ENCODE peak calls at places on chromosomes 16 and 17, in four cellular contexts. One of them, this sample, is unnamed.

GRCh38 chr17:79369001-79369400 is 241.8 kb downstream of the RBFOX3 start:
- DNase-seq in colonic mucosa: no peak
- DNase-seq in mammary epithelial cell: no peak
- DNase-seq in A549: no peak
- DNase-seq in this sample: no peak

GRCh38 chr16:85321856-85322271 is 209.6 kb upstream of the CIBAR2 start:
- DNase-seq in colonic mucosa: peak; percentile 84
- DNase-seq in mammary epithelial cell: no peak
- DNase-seq in A549: no peak
- DNase-seq in this sample: peak; percentile 72

GRCh38 chr16:11047057-11047456 is 102.7 kb downstream of the CLEC16A start:
- DNase-seq in colonic mucosa: no peak
- DNase-seq in mammary epithelial cell: no peak
- DNase-seq in A549: no peak
- DNase-seq in this sample: no peak

GRCh38 chr17:68684860-68685493 is 83.8 kb upstream of the FAM20A start:
- DNase-seq in colonic mucosa: no peak
- DNase-seq in mammary epithelial cell: no peak
- DNase-seq in A549: no peak
- DNase-seq in this sample: no peak

GRCh38 chr16:68719993-68720489 is 17.1 kb upstream of the CDH1 start:
- DNase-seq in colonic mucosa: no peak
- DNase-seq in mammary epithelial cell: no peak
- DNase-seq in A549: no peak
- DNase-seq in this sample: no peak

GRCh38 chr17:5241861-5242671 is 7.4 kb upstream of the SCIMP start:
- DNase-seq in colonic mucosa: peak; percentile 52
- DNase-seq in mammary epithelial cell: peak; percentile 40
- DNase-seq in A549: no peak
- DNase-seq in this sample: peak; percentile 87

GRCh38 chr17:68705331-68706166 is 104.4 kb upstream of the FAM20A start:
- DNase-seq in colonic mucosa: no peak
- DNase-seq in mammary epithelial cell: peak; percentile 20
- DNase-seq in A549: no peak
- DNase-seq in this sample: no peak

GRCh38 chr17:30336369-30337171 is 2.7 kb upstream of the TMIGD1 start:
- DNase-seq in colonic mucosa: peak; percentile 79
- DNase-seq in mammary epithelial cell: peak; percentile 52
- DNase-seq in A549: peak; percentile 66
- DNase-seq in this sample: peak; percentile 87

GRCh38 chr16:54657058-54657708 is 273.5 kb upstream of the IRX5 start:
- DNase-seq in colonic mucosa: no peak
- DNase-seq in mammary epithelial cell: peak; percentile 99
- DNase-seq in A549: no peak
- DNase-seq in this sample: peak; percentile 35

GRCh38 chr16:75203106-75203505 is 3.9 kb downstream of the CTRB2 start:
- DNase-seq in colonic mucosa: no peak
- DNase-seq in mammary epithelial cell: no peak
- DNase-seq in A549: no peak
- DNase-seq in this sample: no peak

GRCh38 chr17:41326173-41327145 is 10.9 kb upstream of the KRTAP17-1 start:
- DNase-seq in colonic mucosa: no peak
- DNase-seq in mammary epithelial cell: no peak
- DNase-seq in A549: no peak
- DNase-seq in this sample: no peak

GRCh38 chr16:59593256-59593655 is 859.1 kb upstream of the GOT2 start:
- DNase-seq in colonic mucosa: no peak
- DNase-seq in mammary epithelial cell: peak; percentile 54
- DNase-seq in A549: no peak
- DNase-seq in this sample: no peak

GRCh38 chr17:8015957-8016631 is 13.7 kb downstream of the GUCY2D start:
- DNase-seq in colonic mucosa: peak; percentile 69
- DNase-seq in mammary epithelial cell: no peak
- DNase-seq in A549: no peak
- DNase-seq in this sample: peak; percentile 30

GRCh38 chr17:61000911-61001310 is 323.3 kb downstream of the BCAS3 start:
- DNase-seq in colonic mucosa: no peak
- DNase-seq in mammary epithelial cell: no peak
- DNase-seq in A549: no peak
- DNase-seq in this sample: no peak

GRCh38 chr16:23549938-23550337 is 7.2 kb downstream of the EARS2 start:
- DNase-seq in colonic mucosa: no peak
- DNase-seq in mammary epithelial cell: no peak
- DNase-seq in A549: no peak
- DNase-seq in this sample: no peak

GRCh38 chr17:60743282-60743681 is 65.6 kb downstream of the BCAS3 start:
- DNase-seq in colonic mucosa: no peak
- DNase-seq in mammary epithelial cell: no peak
- DNase-seq in A549: no peak
- DNase-seq in this sample: no peak

GRCh38 chr17:14308636-14308964 is 7.7 kb downstream of the HS3ST3B1 start:
- DNase-seq in colonic mucosa: no peak
- DNase-seq in mammary epithelial cell: no peak
- DNase-seq in A549: no peak
- DNase-seq in this sample: no peak

GRCh38 chr16:4660454-4661007 is 32.8 kb upstream of the NUDT16L1 start:
- DNase-seq in colonic mucosa: no peak
- DNase-seq in mammary epithelial cell: peak; percentile 70
- DNase-seq in A549: no peak
- DNase-seq in this sample: peak; percentile 48

GRCh38 chr17:70535986-70536385 is 366.7 kb downstream of the KCNJ2 start:
- DNase-seq in colonic mucosa: no peak
- DNase-seq in mammary epithelial cell: peak; percentile 15
- DNase-seq in A549: no peak
- DNase-seq in this sample: no peak

GRCh38 chr17:7146115-7146514 is 31.5 kb upstream of the ASGR2 start:
- DNase-seq in colonic mucosa: no peak
- DNase-seq in mammary epithelial cell: no peak
- DNase-seq in A549: no peak
- DNase-seq in this sample: no peak

GRCh38 chr16:66976746-66977145 is 11.6 kb upstream of the CES4A start:
- DNase-seq in colonic mucosa: no peak
- DNase-seq in mammary epithelial cell: no peak
- DNase-seq in A549: no peak
- DNase-seq in this sample: no peak

GRCh38 chr16:87344931-87345631 is 27.9 kb upstream of the C16orf95 start:
- DNase-seq in colonic mucosa: peak; percentile 70
- DNase-seq in mammary epithelial cell: no peak
- DNase-seq in A549: no peak
- DNase-seq in this sample: peak; percentile 40

GRCh38 chr17:10842658-10843057 is 4.8 kb upstream of the PIRT start:
- DNase-seq in colonic mucosa: no peak
- DNase-seq in mammary epithelial cell: no peak
- DNase-seq in A549: no peak
- DNase-seq in this sample: no peak

GRCh38 chr17:44610871-44611270 is 45.4 kb upstream of the MEIOC start:
- DNase-seq in colonic mucosa: no peak
- DNase-seq in mammary epithelial cell: no peak
- DNase-seq in A549: no peak
- DNase-seq in this sample: no peak

GRCh38 chr16:20744922-20745440 is 3.4 kb upstream of the THUMPD1 start:
- DNase-seq in colonic mucosa: no peak
- DNase-seq in mammary epithelial cell: no peak
- DNase-seq in A549: no peak
- DNase-seq in this sample: no peak

GRCh38 chr16:78925071-78925714 is 675.3 kb downstream of the MAF start:
- DNase-seq in colonic mucosa: peak; percentile 32
- DNase-seq in mammary epithelial cell: no peak
- DNase-seq in A549: peak; percentile 16
- DNase-seq in this sample: peak; percentile 53

GRCh38 chr16:88768041-88768876 is 16.8 kb downstream of the PIEZO1 start:
- DNase-seq in colonic mucosa: peak; percentile 55
- DNase-seq in mammary epithelial cell: no peak
- DNase-seq in A549: no peak
- DNase-seq in this sample: no peak

GRCh38 chr16:67936124-67936875 is at the start of gene PSMB10:
- DNase-seq in colonic mucosa: peak; percentile 83
- DNase-seq in mammary epithelial cell: peak; percentile 36
- DNase-seq in A549: peak; percentile 54
- DNase-seq in this sample: no peak

GRCh38 chr17:17913695-17914332 is 58.4 kb downstream of the TOM1L2 start:
- DNase-seq in colonic mucosa: peak; percentile 92
- DNase-seq in mammary epithelial cell: peak; percentile 97
- DNase-seq in A549: peak; percentile 97
- DNase-seq in this sample: peak; percentile 96

GRCh38 chr16:19389246-19389645 is 28.4 kb upstream of the TMC5 start:
- DNase-seq in colonic mucosa: peak; percentile 91
- DNase-seq in mammary epithelial cell: peak; percentile 44
- DNase-seq in A549: peak; percentile 43
- DNase-seq in this sample: peak; percentile 88

GRCh38 chr16:86994215-86994614 is 323.0 kb downstream of the C16orf95 start:
- DNase-seq in colonic mucosa: no peak
- DNase-seq in mammary epithelial cell: no peak
- DNase-seq in A549: no peak
- DNase-seq in this sample: no peak

GRCh38 chr17:60493847-60494321 is 32.2 kb downstream of the APPBP2 start:
- DNase-seq in colonic mucosa: no peak
- DNase-seq in mammary epithelial cell: no peak
- DNase-seq in A549: no peak
- DNase-seq in this sample: no peak

GRCh38 chr17:80775863-80776262 is 215.8 kb upstream of the CHMP6 start:
- DNase-seq in colonic mucosa: no peak
- DNase-seq in mammary epithelial cell: no peak
- DNase-seq in A549: no peak
- DNase-seq in this sample: no peak

GRCh38 chr17:80774146-80774545 is 217.5 kb upstream of the CHMP6 start:
- DNase-seq in colonic mucosa: no peak
- DNase-seq in mammary epithelial cell: no peak
- DNase-seq in A549: no peak
- DNase-seq in this sample: no peak

GRCh38 chr17:80773243-80773991 is 218.2 kb upstream of the CHMP6 start:
- DNase-seq in colonic mucosa: no peak
- DNase-seq in mammary epithelial cell: no peak
- DNase-seq in A549: no peak
- DNase-seq in this sample: no peak

GRCh38 chr17:80772906-80773242 is 218.8 kb upstream of the CHMP6 start:
- DNase-seq in colonic mucosa: no peak
- DNase-seq in mammary epithelial cell: no peak
- DNase-seq in A549: no peak
- DNase-seq in this sample: no peak

DNA sequence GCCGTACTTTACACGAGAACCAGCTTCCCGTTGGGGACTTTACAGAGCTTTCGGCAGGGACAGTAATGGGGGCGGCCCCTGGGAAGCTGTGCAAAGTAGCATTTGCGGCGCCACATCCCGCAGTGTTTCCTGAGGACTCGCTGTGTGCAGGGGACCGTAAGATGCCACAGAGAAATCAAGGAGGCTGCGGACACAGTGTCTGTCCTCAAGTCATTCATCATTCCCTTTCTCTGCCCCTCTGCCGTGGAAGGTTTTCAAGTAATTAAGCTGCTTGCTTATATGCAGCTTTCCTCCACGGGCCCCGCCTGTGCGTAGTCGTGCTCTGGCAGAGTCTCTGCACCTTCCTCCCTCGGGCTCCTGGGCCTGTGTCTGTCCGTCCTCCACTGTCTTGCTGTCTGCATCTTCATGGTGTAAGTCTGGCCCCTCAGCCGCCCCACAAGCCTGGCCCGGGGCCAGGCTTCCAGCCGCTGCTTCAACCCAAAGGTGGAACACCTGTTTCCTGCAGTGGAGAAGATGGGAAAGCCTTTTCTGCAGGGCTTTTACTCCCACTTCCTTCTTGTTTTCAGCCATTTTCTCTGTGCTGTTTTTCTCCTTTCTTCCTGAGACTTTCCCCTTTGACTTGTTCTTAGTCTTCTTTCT is 216.9 kb upstream of the CHMP6 start:
- DNase-seq in colonic mucosa: no peak
- DNase-seq in mammary epithelial cell: no peak
- DNase-seq in A549: no peak
- DNase-seq in this sample: no peak
- H3K27ac ChIP-seq in colonic mucosa: no peak overlapping the region
- H3K27ac ChIP-seq in mammary epithelial cell: no peak overlapping the region
- H3K27ac ChIP-seq in A549: no peak overlapping the region
- H3K27ac ChIP-seq in this sample: no peak overlapping the region

DNA sequence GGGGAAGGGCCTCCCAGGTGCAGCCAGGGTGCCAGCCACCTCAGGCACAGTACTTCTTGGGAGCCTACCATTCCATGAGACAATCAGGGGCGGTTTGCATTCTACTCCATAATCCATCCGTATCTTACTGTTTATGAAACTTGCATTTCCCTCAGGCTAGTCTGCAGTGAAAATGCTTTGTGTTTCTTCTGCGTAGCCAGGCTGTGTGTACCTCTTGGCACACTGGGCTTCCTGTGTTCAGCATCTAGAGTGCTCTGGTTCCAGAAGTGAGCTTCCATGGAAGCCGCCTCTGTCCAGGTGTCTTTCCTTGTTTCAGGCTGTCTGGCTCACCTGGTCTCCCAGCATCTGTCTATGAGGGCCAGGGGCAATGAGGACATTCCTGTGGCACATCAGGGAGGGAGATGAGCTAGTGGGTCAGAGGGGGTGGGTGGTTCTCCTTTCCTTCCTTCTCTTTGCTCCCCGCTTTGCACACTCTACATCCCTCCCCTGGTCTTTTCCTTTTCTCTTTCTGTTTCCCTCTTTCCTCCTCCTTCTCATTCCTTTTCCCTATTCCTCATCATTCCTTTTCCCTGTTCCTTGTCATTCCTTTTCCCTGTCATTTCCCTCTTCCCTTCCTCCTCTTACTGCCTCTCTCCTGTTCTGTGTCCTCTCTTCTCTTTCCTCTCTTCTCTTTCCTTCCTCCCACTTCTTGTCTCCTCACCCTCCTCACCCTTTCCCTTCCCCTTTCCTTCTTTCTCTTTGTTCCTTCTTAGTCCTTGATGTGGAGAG is 386.5 kb downstream of the CPPED1 start:
- DNase-seq in colonic mucosa: no peak
- DNase-seq in mammary epithelial cell: no peak
- DNase-seq in A549: no peak
- DNase-seq in this sample: no peak
- H3K9me3 ChIP-seq in colonic mucosa: no peaks in the 10 kb centered on the region
- H3K9me3 ChIP-seq in mammary epithelial cell: no peaks in the 10 kb centered on the region
- H3K9me3 ChIP-seq in A549: no peaks in the 10 kb centered on the region
- H3K9me3 ChIP-seq in this sample: no peaks in the 10 kb centered on the region

DNA sequence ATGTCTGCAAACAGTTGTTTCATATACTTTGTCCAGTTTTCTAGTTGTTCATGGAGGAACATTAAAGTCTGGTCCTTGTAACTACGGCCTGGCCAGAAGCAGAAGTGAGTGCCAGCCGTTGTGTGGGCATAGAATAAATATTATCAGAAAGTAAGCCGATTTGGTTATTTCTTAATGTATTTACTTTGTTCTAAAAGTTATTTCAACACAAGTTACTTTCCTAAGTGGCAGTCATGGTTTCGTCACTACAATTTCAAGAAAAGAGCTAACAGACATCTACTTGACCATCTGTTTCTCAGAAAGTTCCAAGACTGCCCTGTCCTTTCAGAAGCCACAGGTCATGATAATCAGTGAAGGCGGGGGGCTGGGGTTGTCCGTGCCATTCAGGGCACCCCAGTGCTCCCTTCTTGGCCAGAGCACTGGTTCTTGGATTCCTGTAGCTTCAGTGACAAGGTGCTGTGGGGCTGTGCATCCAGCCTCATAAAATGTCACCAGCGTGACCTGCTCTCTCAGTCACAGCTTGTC is 14.9 kb upstream of the FASN start:
- DNase-seq in colonic mucosa: no peak
- DNase-seq in mammary epithelial cell: no peak
- DNase-seq in A549: no peak
- DNase-seq in this sample: no peak
- H3K27ac ChIP-seq in colonic mucosa: no peak overlapping the region
- H3K27ac ChIP-seq in mammary epithelial cell: no peak overlapping the region
- H3K27ac ChIP-seq in A549: no peak overlapping the region
- H3K27ac ChIP-seq in this sample: no peak overlapping the region

GRCh38 chr17:1099242-1099641 is 80.5 kb downstream of the ABR start:
- DNase-seq in colonic mucosa: no peak
- DNase-seq in mammary epithelial cell: no peak
- DNase-seq in A549: no peak
- DNase-seq in this sample: no peak
- H3K9me3 ChIP-seq in colonic mucosa: no peaks in the 10 kb centered on the region
- H3K9me3 ChIP-seq in mammary epithelial cell: no peaks in the 10 kb centered on the region
- H3K9me3 ChIP-seq in A549: no peaks in the 10 kb centered on the region
- H3K9me3 ChIP-seq in this sample: no peaks in the 10 kb centered on the region